ENCODE peak calls at places on chromosomes 3 and 15, in five cellular contexts. One of them, this sample, is unnamed.
A peak's percentile ranks its signal among the peaks of the same experiment; 100 is the strongest.

GRCh38 chr3:154105218-154105975 is 15.8 kb upstream of the ARHGEF26 start:
- DNase-seq in CD8-positive, alpha-beta memory T cell: no peak
- DNase-seq in NB4: no peak
- DNase-seq in H7: no peak
- DNase-seq in fibroblast of lung: no peak
- DNase-seq in this sample: no peak

GRCh38 chr15:60656491-60657284 is 177.7 kb upstream of the ICE2 start:
- DNase-seq in CD8-positive, alpha-beta memory T cell: no peak
- DNase-seq in NB4: no peak
- DNase-seq in H7: no peak
- DNase-seq in fibroblast of lung: peak; percentile 42
- DNase-seq in this sample: no peak

GRCh38 chr3:52022323-52023100 is 26.8 kb upstream of the RPL29 start:
- DNase-seq in CD8-positive, alpha-beta memory T cell: no peak
- DNase-seq in NB4: peak; percentile 39
- DNase-seq in H7: peak; percentile 87
- DNase-seq in fibroblast of lung: no peak
- DNase-seq in this sample: peak; percentile 25

GRCh38 chr15:62902821-62903220 is 139.7 kb upstream of the TPM1 start:
- DNase-seq in CD8-positive, alpha-beta memory T cell: no peak
- DNase-seq in NB4: no peak
- DNase-seq in H7: peak; percentile 63
- DNase-seq in fibroblast of lung: no peak
- DNase-seq in this sample: no peak

GRCh38 chr15:39887832-39888231 is 32.2 kb downstream of the GPR176 start:
- DNase-seq in CD8-positive, alpha-beta memory T cell: no peak
- DNase-seq in NB4: peak; percentile 44
- DNase-seq in H7: no peak
- DNase-seq in fibroblast of lung: peak; percentile 77
- DNase-seq in this sample: no peak

GRCh38 chr3:113117511-113118302 is 93.7 kb upstream of the BOC start:
- DNase-seq in CD8-positive, alpha-beta memory T cell: no peak
- DNase-seq in NB4: no peak
- DNase-seq in H7: no peak
- DNase-seq in fibroblast of lung: peak; percentile 77
- DNase-seq in this sample: no peak

GRCh38 chr3:54079314-54079713 is 43.0 kb upstream of the CACNA2D3 start:
- DNase-seq in CD8-positive, alpha-beta memory T cell: no peak
- DNase-seq in NB4: no peak
- DNase-seq in H7: peak; percentile 45
- DNase-seq in fibroblast of lung: no peak
- DNase-seq in this sample: no peak

GRCh38 chr15:78907577-78907976 is 34.9 kb downstream of the MORF4L1 start:
- DNase-seq in CD8-positive, alpha-beta memory T cell: no peak
- DNase-seq in NB4: peak; percentile 52
- DNase-seq in H7: peak; percentile 81
- DNase-seq in fibroblast of lung: no peak
- DNase-seq in this sample: no peak

GRCh38 chr15:76239786-76240185 is 71.5 kb downstream of the ETFA start:
- DNase-seq in CD8-positive, alpha-beta memory T cell: no peak
- DNase-seq in NB4: no peak
- DNase-seq in H7: no peak
- DNase-seq in fibroblast of lung: no peak
- DNase-seq in this sample: no peak

GRCh38 chr15:67839358-67839928 is 402 bp downstream of the RNU6-1 start:
- DNase-seq in CD8-positive, alpha-beta memory T cell: no peak
- DNase-seq in NB4: peak; percentile 68
- DNase-seq in H7: peak; percentile 73
- DNase-seq in fibroblast of lung: peak; percentile 63
- DNase-seq in this sample: no peak

GRCh38 chr15:61558172-61559146 is 329.4 kb upstream of the RORA start:
- DNase-seq in CD8-positive, alpha-beta memory T cell: no peak
- DNase-seq in NB4: no peak
- DNase-seq in H7: no peak
- DNase-seq in fibroblast of lung: no peak
- DNase-seq in this sample: no peak

GRCh38 chr15:78085928-78086327 is 6.4 kb upstream of the SH2D7 start:
- DNase-seq in CD8-positive, alpha-beta memory T cell: no peak
- DNase-seq in NB4: no peak
- DNase-seq in H7: no peak
- DNase-seq in fibroblast of lung: peak; percentile 94
- DNase-seq in this sample: no peak

GRCh38 chr15:22968356-22968755 is 11.8 kb downstream of the CYFIP1 start:
- DNase-seq in CD8-positive, alpha-beta memory T cell: no peak
- DNase-seq in NB4: no peak
- DNase-seq in H7: no peak
- DNase-seq in fibroblast of lung: peak; percentile 84
- DNase-seq in this sample: no peak

GRCh38 chr3:74302959-74303358 is 311.5 kb downstream of the CNTN3 start:
- DNase-seq in CD8-positive, alpha-beta memory T cell: no peak
- DNase-seq in NB4: no peak
- DNase-seq in H7: no peak
- DNase-seq in fibroblast of lung: no peak
- DNase-seq in this sample: no peak

GRCh38 chr3:68974711-68975110 is 38.8 kb downstream of the EOGT start:
- DNase-seq in CD8-positive, alpha-beta memory T cell: no peak
- DNase-seq in NB4: no peak
- DNase-seq in H7: no peak
- DNase-seq in fibroblast of lung: no peak
- DNase-seq in this sample: no peak

GRCh38 chr3:123129532-123129931 is 62.7 kb downstream of the PDIA5 start:
- DNase-seq in CD8-positive, alpha-beta memory T cell: no peak
- DNase-seq in NB4: no peak
- DNase-seq in H7: no peak
- DNase-seq in fibroblast of lung: no peak
- DNase-seq in this sample: no peak

GRCh38 chr3:62686486-62686885 is 188.7 kb downstream of the CADPS start:
- DNase-seq in CD8-positive, alpha-beta memory T cell: no peak
- DNase-seq in NB4: no peak
- DNase-seq in H7: no peak
- DNase-seq in fibroblast of lung: peak; percentile 65
- DNase-seq in this sample: no peak

GRCh38 chr3:17349093-17349492 is 393.3 kb downstream of the TBC1D5 start:
- DNase-seq in CD8-positive, alpha-beta memory T cell: no peak
- DNase-seq in NB4: no peak
- DNase-seq in H7: no peak
- DNase-seq in fibroblast of lung: no peak
- DNase-seq in this sample: no peak

GRCh38 chr15:101723874-101724674 is at the start of gene TARS3:
- DNase-seq in CD8-positive, alpha-beta memory T cell: peak; percentile 98
- DNase-seq in NB4: peak; percentile 95
- DNase-seq in H7: peak; percentile 98
- DNase-seq in fibroblast of lung: peak; percentile 84
- DNase-seq in this sample: peak; percentile 81

GRCh38 chr3:100516843-100517242 is 24.4 kb downstream of the TMEM45A start:
- DNase-seq in CD8-positive, alpha-beta memory T cell: no peak
- DNase-seq in NB4: no peak
- DNase-seq in H7: no peak
- DNase-seq in fibroblast of lung: peak; percentile 23
- DNase-seq in this sample: no peak

GRCh38 chr15:68704496-68705021 is 116.1 kb downstream of the ANP32A start:
- DNase-seq in CD8-positive, alpha-beta memory T cell: no peak
- DNase-seq in NB4: no peak
- DNase-seq in H7: peak; percentile 67
- DNase-seq in fibroblast of lung: peak; percentile 27
- DNase-seq in this sample: no peak

GRCh38 chr3:156321934-156322333 is 201.6 kb downstream of the KCNAB1 start:
- DNase-seq in CD8-positive, alpha-beta memory T cell: no peak
- DNase-seq in NB4: no peak
- DNase-seq in H7: no peak
- DNase-seq in fibroblast of lung: no peak
- DNase-seq in this sample: no peak

GRCh38 chr15:72855791-72856190 is 72.2 kb upstream of the ADPGK start:
- DNase-seq in CD8-positive, alpha-beta memory T cell: no peak
- DNase-seq in NB4: no peak
- DNase-seq in H7: no peak
- DNase-seq in fibroblast of lung: no peak
- DNase-seq in this sample: no peak

GRCh38 chr15:60804986-60805949 is 326.3 kb upstream of the ICE2 start:
- DNase-seq in CD8-positive, alpha-beta memory T cell: no peak
- DNase-seq in NB4: no peak
- DNase-seq in H7: peak; percentile 50
- DNase-seq in fibroblast of lung: no peak
- DNase-seq in this sample: peak; percentile 44

GRCh38 chr3:127036209-127037020 is 53.5 kb downstream of the PLXNA1 start:
- DNase-seq in CD8-positive, alpha-beta memory T cell: peak; percentile 42
- DNase-seq in NB4: no peak
- DNase-seq in H7: no peak
- DNase-seq in fibroblast of lung: no peak
- DNase-seq in this sample: no peak

GRCh38 chr15:99507732-99508571 is 57.8 kb upstream of the MEF2A start:
- DNase-seq in CD8-positive, alpha-beta memory T cell: no peak
- DNase-seq in NB4: peak; percentile 92
- DNase-seq in H7: no peak
- DNase-seq in fibroblast of lung: peak; percentile 86
- DNase-seq in this sample: peak; percentile 36

DNA sequence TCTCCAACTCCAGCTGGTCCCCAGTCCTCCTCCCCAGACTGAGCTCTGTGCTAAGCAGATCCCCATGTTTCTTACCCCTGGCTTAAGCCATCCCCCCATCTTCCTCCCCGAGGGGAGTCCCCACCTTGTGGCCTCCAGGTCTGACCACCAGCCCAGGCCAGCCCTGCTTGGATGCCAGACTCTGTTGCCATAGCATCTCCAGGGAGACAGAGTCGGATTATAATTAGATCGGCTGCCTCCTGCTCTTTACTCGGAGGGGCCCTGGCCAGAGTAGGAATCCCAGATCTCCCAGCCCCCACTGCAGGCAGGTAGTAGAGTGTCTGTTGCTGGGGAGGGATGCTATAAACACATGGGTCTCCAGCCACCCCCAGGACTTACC is 2.4 kb downstream of the KLHDC8B start:
- DNase-seq in CD8-positive, alpha-beta memory T cell: no peak
- DNase-seq in NB4: no peak
- DNase-seq in H7: peak; percentile 61
- DNase-seq in fibroblast of lung: no peak
- DNase-seq in this sample: no peak
- H3K4me3 ChIP-seq in CD8-positive, alpha-beta memory T cell: no peak overlapping the region
- H3K4me3 ChIP-seq in NB4: no peak overlapping the region
- H3K4me3 ChIP-seq in H7: no peak overlapping the region
- H3K4me3 ChIP-seq in fibroblast of lung: no peak overlapping the region
- H3K4me3 ChIP-seq in this sample: peak overlapping the region; percentile 30

DNA sequence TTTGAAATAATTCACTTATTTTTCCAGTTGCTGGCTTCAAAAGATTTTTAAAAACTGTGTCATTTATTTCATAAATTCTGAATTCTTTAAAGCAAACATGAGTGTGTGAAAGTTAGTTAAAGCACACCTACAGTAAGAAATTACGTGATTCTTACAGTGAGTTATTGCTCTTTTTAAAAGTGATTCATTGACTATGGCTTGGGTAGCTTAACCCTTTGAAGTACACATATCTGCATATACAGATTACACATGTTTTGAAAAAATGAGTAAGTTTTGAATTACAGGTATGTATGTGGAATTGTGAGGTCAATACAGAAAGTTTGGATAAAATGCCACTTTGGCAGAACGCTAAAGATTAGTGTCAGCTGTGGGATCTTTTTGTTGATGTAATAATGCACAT is 64.5 kb upstream of the MBNL1 start:
- DNase-seq in CD8-positive, alpha-beta memory T cell: no peak
- DNase-seq in NB4: peak; percentile 40
- DNase-seq in H7: no peak
- DNase-seq in fibroblast of lung: no peak
- DNase-seq in this sample: no peak
- H3K4me3 ChIP-seq in CD8-positive, alpha-beta memory T cell: peak overlapping the region; percentile 33
- H3K4me3 ChIP-seq in NB4: peak overlapping the region; percentile 77
- H3K4me3 ChIP-seq in H7: no peak overlapping the region
- H3K4me3 ChIP-seq in fibroblast of lung: no peak overlapping the region
- H3K4me3 ChIP-seq in this sample: peak overlapping the region; percentile 70

GRCh38 chr3:146306024-146306423 is 55.1 kb upstream of the PLSCR4 start:
- DNase-seq in CD8-positive, alpha-beta memory T cell: no peak
- DNase-seq in NB4: no peak
- DNase-seq in H7: no peak
- DNase-seq in fibroblast of lung: no peak
- DNase-seq in this sample: no peak

GRCh38 chr3:146308222-146308621 is 57.3 kb upstream of the PLSCR4 start:
- DNase-seq in CD8-positive, alpha-beta memory T cell: no peak
- DNase-seq in NB4: no peak
- DNase-seq in H7: no peak
- DNase-seq in fibroblast of lung: peak; percentile 81
- DNase-seq in this sample: no peak

GRCh38 chr3:146313411-146314111 is 62.7 kb upstream of the PLSCR4 start:
- DNase-seq in CD8-positive, alpha-beta memory T cell: no peak
- DNase-seq in NB4: no peak
- DNase-seq in H7: no peak
- DNase-seq in fibroblast of lung: peak; percentile 87
- DNase-seq in this sample: no peak

DNA sequence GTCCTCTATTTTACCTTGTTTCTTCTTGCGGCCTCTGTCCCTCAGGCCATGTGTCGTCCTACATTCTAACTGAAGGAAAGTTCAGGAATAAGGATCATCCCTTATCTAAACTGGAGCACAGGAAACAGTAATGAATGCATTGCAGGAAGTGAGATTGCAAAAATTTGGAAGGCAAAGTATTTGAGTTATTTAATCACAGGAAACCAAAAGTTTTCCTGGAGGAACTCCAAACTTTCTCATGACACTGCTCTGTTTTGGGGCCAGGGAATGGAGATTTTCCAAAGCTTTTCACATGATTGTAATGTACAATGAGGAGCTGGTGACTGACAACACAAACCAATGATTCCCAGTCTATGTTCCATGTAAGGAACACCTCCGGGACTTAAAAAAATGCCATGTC is 57.8 kb upstream of the PLSCR4 start:
- DNase-seq in CD8-positive, alpha-beta memory T cell: no peak
- DNase-seq in NB4: no peak
- DNase-seq in H7: no peak
- DNase-seq in fibroblast of lung: peak; percentile 61
- DNase-seq in this sample: no peak
- H3K4me3 ChIP-seq in CD8-positive, alpha-beta memory T cell: no peak overlapping the region
- H3K4me3 ChIP-seq in NB4: no peak overlapping the region
- H3K4me3 ChIP-seq in H7: no peak overlapping the region
- H3K4me3 ChIP-seq in fibroblast of lung: no peak overlapping the region
- H3K4me3 ChIP-seq in this sample: peak overlapping the region; percentile 37

DNA sequence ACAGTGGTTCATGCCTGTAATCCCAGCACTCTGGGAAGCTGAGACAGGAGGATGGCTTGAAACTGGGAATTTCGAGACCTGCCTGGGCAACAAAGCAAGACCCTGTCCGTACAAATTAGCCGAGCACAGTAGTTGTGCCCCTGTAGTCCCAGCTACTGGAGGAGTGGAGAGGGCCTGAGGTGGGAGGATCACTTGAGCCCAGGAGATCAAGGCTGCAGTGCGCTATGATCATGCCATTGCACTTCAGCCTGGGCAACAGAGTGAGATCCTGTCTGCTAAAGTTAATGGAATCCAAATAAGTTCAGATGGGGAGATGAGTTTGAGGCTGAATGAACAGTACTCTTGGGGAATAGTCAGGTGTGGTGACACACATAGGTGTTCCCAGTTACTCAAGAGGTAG is 14.4 kb downstream of the TRIM71 start:
- DNase-seq in CD8-positive, alpha-beta memory T cell: no peak
- DNase-seq in NB4: no peak
- DNase-seq in H7: no peak
- DNase-seq in fibroblast of lung: no peak
- DNase-seq in this sample: no peak
- H3K4me3 ChIP-seq in CD8-positive, alpha-beta memory T cell: no peak overlapping the region
- H3K4me3 ChIP-seq in NB4: no peak overlapping the region
- H3K4me3 ChIP-seq in H7: no peak overlapping the region
- H3K4me3 ChIP-seq in fibroblast of lung: no peak overlapping the region
- H3K4me3 ChIP-seq in this sample: no peak overlapping the region

This sample was measured in thoracic aorta.